ENCODE peak calls at places on chromosomes 4 and X, in nine cellular contexts. G is CD8-positive, alpha-beta T cell; O is foreskin fibroblast; T is RWPE2; N is ovary; B is cardiac fibroblast; Q is fibroblast of mammary gland; F is AG10803; K is GM23338. P is an unnamed sample.

GRCh38 chr4:86091201-86091600 is 268.7 kb downstream of the MAPK10 start:
- DNase-seq in O (no peak), Q (peak; percentile 14), B (peak; percentile 47), K (no peak), G (no peak), N (no peak), F (no peak), T (no peak), P (no peak)

GRCh38 chr4:185369729-185370128 is 26.0 kb downstream of the LRP2BP start:
- DNase-seq in N (no peak), T (no peak), O (no peak), K (no peak), G (no peak), F (peak; percentile 19), B (no peak), Q (peak; percentile 30), P (no peak)

GRCh38 chrX:7028246-7028645 is 119.3 kb upstream of the STS start:
- DNase-seq in O (peak; percentile 9), N (no peak), Q (peak; percentile 28), B (no peak), G (no peak), K (no peak), T (no peak), F (peak; percentile 5), P (no peak)

GRCh38 chrX:120310861-120311631 is at the start of gene TMEM255A:
- DNase-seq in Q (no peak), T (no peak), G (no peak), O (no peak), K (peak; percentile 55), B (no peak), N (peak; percentile 72), F (no peak), P (no peak)

GRCh38 chrX:623599-624323 is 6.8 kb upstream of the SHOX start:
- DNase-seq in N (no peak), T (no peak), K (peak; percentile 78), G (no peak), F (peak; percentile 25), B (peak; percentile 44), O (no peak), Q (no peak), P (no peak)

GRCh38 chr4:85928775-85929585 is 430.9 kb downstream of the MAPK10 start:
- DNase-seq in Q (peak; percentile 60), K (no peak), G (no peak), F (peak; percentile 60), B (peak; percentile 53), T (no peak), N (no peak), O (no peak), P (no peak)

GRCh38 chrX:105837227-105837626 is 14.9 kb downstream of the NRK start:
- DNase-seq in F (peak; percentile 16), T (no peak), O (peak; percentile 53), B (peak; percentile 77), N (peak; percentile 89), Q (peak; percentile 86), G (no peak), K (no peak), P (peak; percentile 92)

GRCh38 chr4:54542119-54542438 is 115.7 kb upstream of the KIT start:
- DNase-seq in T (no peak), Q (no peak), B (peak; percentile 41), K (no peak), O (no peak), F (no peak), G (no peak), N (no peak), P (no peak)

GRCh38 chrX:104803219-104803618 is 237.2 kb downstream of the IL1RAPL2 start:
- DNase-seq in N (no peak), F (no peak), B (no peak), O (no peak), Q (no peak), T (no peak), K (no peak), G (no peak), P (no peak)

GRCh38 chr4:30767147-30767546 is 47.0 kb downstream of the PCDH7 start:
- DNase-seq in T (no peak), F (no peak), G (no peak), K (no peak), N (no peak), Q (no peak), O (no peak), B (no peak), P (no peak)

GRCh38 chr4:16967722-16968121 is 69.3 kb upstream of the LDB2 start:
- DNase-seq in O (peak; percentile 9), N (peak; percentile 31), K (no peak), B (no peak), Q (no peak), F (peak; percentile 61), G (no peak), T (no peak), P (no peak)

GRCh38 chr4:185921583-185922555 is 109.9 kb upstream of the SORBS2 start:
- DNase-seq in Q (no peak), B (peak; percentile 35), G (no peak), K (no peak), T (no peak), N (no peak), O (no peak), F (peak; percentile 33), P (no peak)

GRCh38 chr4:72690782-72691181 is 121.8 kb upstream of the ADAMTS3 start:
- DNase-seq in T (no peak), B (no peak), K (no peak), O (no peak), F (no peak), N (no peak), Q (no peak), G (no peak), P (no peak)

GRCh38 chrX:72634321-72634720 is 61.7 kb upstream of the HDAC8 start:
- DNase-seq in N (no peak), B (peak; percentile 1), O (no peak), K (no peak), F (no peak), G (no peak), Q (peak; percentile 39), T (no peak), P (no peak)

GRCh38 chr4:151885123-151885522 is 124.3 kb upstream of the GATB start:
- DNase-seq in B (no peak), K (no peak), Q (no peak), G (no peak), T (no peak), O (no peak), N (no peak), F (no peak), P (no peak)

GRCh38 chr4:142846105-142846728 is at the start of gene INPP4B:
- DNase-seq in T (peak; percentile 47), B (peak; percentile 58), K (peak; percentile 73), F (peak; percentile 58), O (peak; percentile 44), G (peak; percentile 15), Q (peak; percentile 49), N (peak; percentile 53), P (peak; percentile 22)

GRCh38 chr4:159178147-159178541 is 75.3 kb downstream of the RAPGEF2 start:
- DNase-seq in T (no peak), B (peak; percentile 54), G (no peak), N (no peak), Q (peak; percentile 58), F (peak; percentile 64), K (no peak), O (no peak), P (no peak)

GRCh38 chr4:180657881-180658280 is 1585.3 kb upstream of the TENM3 start:
- DNase-seq in G (no peak), B (no peak), F (no peak), Q (no peak), K (no peak), T (no peak), N (no peak), O (no peak), P (no peak)

GRCh38 chr4:102431608-102431961 is 69.6 kb upstream of the NFKB1 start:
- DNase-seq in G (no peak), T (no peak), Q (no peak), K (no peak), O (no peak), F (no peak), B (no peak), N (no peak), P (no peak)

GRCh38 chrX:153620576-153620975 is 21.6 kb upstream of the CCNQ start:
- DNase-seq in B (no peak), Q (no peak), F (no peak), T (no peak), G (no peak), N (no peak), O (no peak), K (no peak), P (no peak)

GRCh38 chr4:77154761-77155499 is 2.1 kb upstream of the CCNG2 start:
- DNase-seq in B (no peak), K (no peak), O (no peak), F (no peak), T (no peak), N (no peak), G (no peak), Q (no peak), P (no peak)
- H3K4me3 ChIP-seq in B (no peak overlapping the region), K (peak overlapping the region; percentile 53), O (no peak overlapping the region), F (no peak overlapping the region), T (no peak overlapping the region), N (no peak overlapping the region), G (no peak overlapping the region), Q (no peak overlapping the region), P (no peak overlapping the region)

GRCh38 chr4:155208258-155209054 is at the start of gene NPY2R:
- DNase-seq in G (no peak), N (no peak), B (no peak), O (no peak), K (peak; percentile 67), F (no peak), T (no peak), Q (peak; percentile 7), P (no peak)
- H3K4me3 ChIP-seq in G (no peak within 1 kb of the TSS), N (no peak within 1 kb of the TSS), B (peak within 1 kb of the TSS; percentile 34), O (no peak within 1 kb of the TSS), K (peak within 1 kb of the TSS; percentile 72), F (no peak within 1 kb of the TSS), T (no peak within 1 kb of the TSS), Q (peak within 1 kb of the TSS; percentile 47), P (peak within 1 kb of the TSS; percentile 47)

DNA sequence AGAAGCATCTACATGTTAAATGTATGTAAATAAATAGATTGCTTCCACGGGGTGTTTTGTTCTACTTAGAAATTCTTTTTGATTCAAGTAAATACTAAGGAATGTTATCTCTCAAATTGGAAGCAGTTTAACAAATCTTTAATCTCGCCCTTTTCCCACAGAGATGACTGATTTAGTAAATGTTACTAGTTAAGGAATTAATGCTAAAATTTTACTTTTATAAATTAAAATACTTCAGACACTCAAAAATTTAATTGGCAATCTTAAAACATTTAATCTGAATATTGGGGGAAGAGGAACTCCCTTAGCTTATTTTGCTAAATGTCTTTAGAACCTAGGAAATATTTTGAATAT is 12.1 kb downstream of the LARP7 start:
- DNase-seq in K (no peak), B (no peak), O (no peak), N (no peak), T (no peak), G (no peak), Q (no peak), F (no peak), P (no peak)
- H3K4me3 ChIP-seq in K (peak overlapping the region; percentile 25), B (no peak overlapping the region), O (no peak overlapping the region), N (no peak overlapping the region), T (no peak overlapping the region), G (no peak overlapping the region), Q (no peak overlapping the region), F (no peak overlapping the region), P (no peak overlapping the region)

DNA sequence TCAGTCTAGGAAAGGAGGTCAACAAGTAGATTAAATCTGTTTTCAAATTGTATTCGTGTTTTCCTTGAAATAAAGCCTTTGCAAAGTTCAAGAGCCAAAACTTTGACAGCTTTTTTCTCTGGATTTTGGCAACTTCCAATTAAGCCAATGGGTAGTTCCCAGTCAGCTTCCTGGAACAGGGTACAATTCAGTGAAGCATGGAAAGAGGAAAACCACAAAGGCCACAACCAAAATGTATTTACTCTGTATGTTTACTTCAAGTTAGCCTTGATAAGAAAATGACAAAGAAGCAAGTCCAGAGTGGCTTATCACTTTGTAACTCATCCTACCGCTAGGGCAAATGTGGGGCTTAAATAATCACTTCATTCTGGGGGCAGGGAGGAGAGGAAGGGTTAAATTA is 188.6 kb downstream of the COMMD8 start:
- DNase-seq in T (no peak), Q (no peak), B (no peak), O (no peak), N (no peak), K (no peak), G (no peak), F (no peak), P (peak; percentile 18)
- H3K4me3 ChIP-seq in T (no peak overlapping the region), Q (no peak overlapping the region), B (no peak overlapping the region), O (no peak overlapping the region), N (no peak overlapping the region), K (no peak overlapping the region), G (no peak overlapping the region), F (no peak overlapping the region), P (no peak overlapping the region)

P was measured in astrocyte of the cerebellum.